ENCODE peak calls at places on chromosomes 4 and X, in seven cellular contexts. S is Peyer's patch; N is HL-60; Q is effector memory CD8-positive, alpha-beta T cell; G is psoas muscle; X is astrocyte; D is NCI-H460. E is an unnamed sample.

GRCh38 chr4:38313175-38313574 is 350.8 kb upstream of the KLF3 start:
- DNase-seq in S (peak), N (no peak), Q (no peak), G (no peak), X (no peak), D (no peak), E (no peak)

GRCh38 chr4:149795256-149795655 is 20.4 kb downstream of the IQCM start:
- DNase-seq in S (no peak), N (no peak), Q (no peak), G (no peak), X (no peak), D (no peak), E (no peak)

GRCh38 chrX:119880552-119881437 is 9.2 kb downstream of the NDUFA1 start:
- DNase-seq in S (peak), N (peak), Q (peak), G (no peak), X (peak), D (peak), E (no peak)

GRCh38 chrX:108735087-108735679 is 1.2 kb downstream of the IRS4 start:
- DNase-seq in S (no peak), N (no peak), Q (no peak), G (no peak), X (no peak), D (no peak), E (peak)

GRCh38 chr4:187270154-187270553 is 546.5 kb upstream of the FAT1 start:
- DNase-seq in S (no peak), N (no peak), Q (no peak), G (no peak), X (no peak), D (no peak), E (no peak)

GRCh38 chr4:1402021-1402515 is 4.2 kb downstream of the NKX1-1 start:
- DNase-seq in S (no peak), N (no peak), Q (no peak), G (no peak), X (no peak), D (no peak), E (peak)

GRCh38 chrX:111040377-111041017 is 55.5 kb upstream of the PAK3 start:
- DNase-seq in S (no peak), N (no peak), Q (no peak), G (no peak), X (peak), D (peak), E (no peak)

GRCh38 chrX:26918633-26919032 is 544.5 kb downstream of the PPP4R3C start:
- DNase-seq in S (no peak), N (no peak), Q (no peak), G (no peak), X (no peak), D (no peak), E (no peak)

GRCh38 chr4:148007789-148008188 is 275.9 kb downstream of the ARHGAP10 start:
- DNase-seq in S (no peak), N (peak), Q (no peak), G (no peak), X (no peak), D (peak), E (no peak)

GRCh38 chr4:82784615-82785247 is 13.9 kb downstream of the SCD5 start:
- DNase-seq in S (no peak), N (no peak), Q (no peak), G (no peak), X (peak), D (no peak), E (no peak)

GRCh38 chrX:107851215-107851614 is 25.5 kb downstream of the MID2 start:
- DNase-seq in S (no peak), N (no peak), Q (no peak), G (no peak), X (peak), D (no peak), E (no peak)

E was measured in right lobe of liver.